ENCODE peak calls at places on chromosome 21, in seven cellular contexts. F is progenitor cell of endocrine pancreas; P is endodermal cell; R is dorsolateral prefrontal cortex; U is CD8-positive, alpha-beta T cell; G is psoas muscle; Z is glutamatergic neuron. B is an unnamed sample.
A peak's percentile ranks its signal among the peaks of the same experiment; 100 is the strongest.

GRCh38 chr21:46191686-46192575 is 7.7 kb upstream of the SPATC1L start:
- DNase-seq in U (no peak), G (peak; percentile 43), Z (no peak), F (no peak), R (no peak), P (peak; percentile 38), B (peak; percentile 73)

GRCh38 chr21:24895885-24896734 is 711.2 kb downstream of the MRPL39 start:
- DNase-seq in Z (no peak), G (no peak), U (no peak), F (no peak), P (peak; percentile 47), R (no peak), B (no peak)

GRCh38 chr21:26433386-26433785 is 139.7 kb downstream of the CYYR1 start:
- DNase-seq in P (no peak), F (no peak), R (no peak), G (no peak), Z (no peak), U (no peak), B (no peak)

GRCh38 chr21:33127154-33127893 is 57.4 kb downstream of the OLIG1 start:
- DNase-seq in G (peak; percentile 80), U (peak; percentile 38), Z (peak; percentile 89), P (peak; percentile 94), F (peak; percentile 62), R (peak; percentile 27), B (no peak)

GRCh38 chr21:33259995-33260394 is 6.2 kb upstream of the IL10RB start:
- DNase-seq in G (no peak), R (no peak), F (no peak), P (peak; percentile 19), Z (no peak), U (no peak), B (peak; percentile 51)

GRCh38 chr21:38448619-38449186 is 49.6 kb downstream of the ERG start:
- DNase-seq in F (no peak), P (peak; percentile 82), Z (no peak), U (no peak), R (no peak), G (no peak), B (no peak)

GRCh38 chr21:38761531-38761930 is 44.2 kb upstream of the ETS2 start:
- DNase-seq in F (no peak), Z (no peak), P (no peak), G (no peak), R (no peak), U (no peak), B (no peak)

GRCh38 chr21:31526040-31526439 is 133.5 kb upstream of the SOD1 start:
- DNase-seq in U (no peak), R (no peak), G (no peak), P (peak; percentile 75), F (no peak), Z (no peak), B (peak; percentile 89)

GRCh38 chr21:42848932-42849758 is 30.2 kb downstream of the WDR4 start:
- DNase-seq in F (no peak), P (no peak), U (no peak), R (no peak), Z (no peak), G (peak; percentile 33), B (no peak)

GRCh38 chr21:40548134-40548533 is 298.8 kb downstream of the DSCAM start:
- DNase-seq in Z (peak; percentile 76), U (no peak), P (peak; percentile 55), F (no peak), G (no peak), R (no peak), B (no peak)

GRCh38 chr21:46114963-46115362 is 17.1 kb downstream of the COL6A2 start:
- DNase-seq in R (no peak), P (no peak), Z (no peak), F (peak; percentile 4), U (no peak), G (peak; percentile 42), B (peak; percentile 68)

GRCh38 chr21:39712976-39713375 is 32.0 kb upstream of the IGSF5 start:
- DNase-seq in F (no peak), P (peak; percentile 74), G (no peak), R (no peak), U (no peak), Z (no peak), B (no peak)

GRCh38 chr21:38917045-38917774 is 111.5 kb downstream of the ETS2 start:
- DNase-seq in U (no peak), G (no peak), Z (no peak), P (peak; percentile 29), F (no peak), R (no peak), B (no peak)

GRCh38 chr21:15514073-15514946 is 215.5 kb upstream of the USP25 start:
- DNase-seq in U (peak; percentile 46), P (no peak), G (no peak), Z (no peak), R (no peak), F (no peak), B (no peak)

GRCh38 chr21:17610862-17611261 is 1.8 kb downstream of the BTG3 start:
- DNase-seq in F (no peak), R (no peak), U (no peak), Z (no peak), P (no peak), G (no peak), B (no peak)

GRCh38 chr21:38830667-38831525 is 25.2 kb downstream of the ETS2 start:
- DNase-seq in Z (no peak), R (no peak), U (no peak), F (no peak), P (no peak), G (no peak), B (peak; percentile 13)

GRCh38 chr21:42747267-42747701 is 93.9 kb downstream of the PDE9A start:
- DNase-seq in P (no peak), G (no peak), F (no peak), Z (no peak), U (no peak), R (no peak), B (no peak)

GRCh38 chr21:21295303-21295702 is 297.1 kb downstream of the NCAM2 start:
- DNase-seq in F (no peak), G (no peak), Z (no peak), R (no peak), P (no peak), U (no peak), B (no peak)

GRCh38 chr21:38768385-38769071 is 37.2 kb upstream of the ETS2 start:
- DNase-seq in G (no peak), U (no peak), Z (no peak), P (no peak), F (no peak), R (no peak), B (no peak)

GRCh38 chr21:42051788-42052187 is 19.3 kb upstream of the UMODL1 start:
- DNase-seq in F (no peak), P (no peak), R (no peak), U (no peak), Z (no peak), G (no peak), B (no peak)

GRCh38 chr21:30194701-30195299 is 21.1 kb downstream of the CLDN8 start:
- DNase-seq in R (no peak), Z (no peak), P (peak; percentile 54), G (no peak), F (no peak), U (no peak), B (no peak)
- TF ChIP-seq CTCF in R (peak; percentile 57), Z (peak; percentile 85), P (peak; percentile 91), G (peak; percentile 7), F (peak; percentile 78), U (no peak), B (peak; percentile 73)

GRCh38 chr21:44761011-44761729 is 40.5 kb downstream of the UBE2G2 start:
- DNase-seq in F (no peak), U (no peak), Z (no peak), G (no peak), R (no peak), P (peak; percentile 87), B (peak; percentile 68)
- TF ChIP-seq CTCF in F (peak; percentile 66), U (peak; percentile 28), Z (peak; percentile 32), G (no peak), R (no peak), P (peak; percentile 87), B (peak; percentile 26)

GRCh38 chr21:36589352-36589971 is 109.5 kb upstream of the SIM2 start:
- DNase-seq in P (peak; percentile 73), Z (no peak), F (no peak), G (peak; percentile 72), U (no peak), R (no peak), B (no peak)
- TF ChIP-seq CTCF in P (peak; percentile 74), Z (peak; percentile 39), F (peak; percentile 33), G (peak; percentile 50), U (no peak), R (peak; percentile 47), B (peak; percentile 56)

GRCh38 chr21:34914239-34914638 is 134.9 kb downstream of the RUNX1 start:
- DNase-seq in P (no peak), U (no peak), Z (no peak), G (no peak), R (no peak), F (no peak), B (no peak)

GRCh38 chr21:34911360-34911759 is 137.7 kb downstream of the RUNX1 start:
- DNase-seq in G (no peak), F (no peak), U (no peak), P (no peak), Z (no peak), R (no peak), B (no peak)

GRCh38 chr21:34910396-34910795 is 138.7 kb downstream of the RUNX1 start:
- DNase-seq in Z (no peak), F (no peak), G (no peak), R (no peak), P (no peak), U (no peak), B (no peak)

GRCh38 chr21:34913786-34914185 is 135.3 kb downstream of the RUNX1 start:
- DNase-seq in P (no peak), G (no peak), Z (no peak), R (no peak), U (no peak), F (no peak), B (no peak)

GRCh38 chr21:34912022-34912933 is 136.8 kb downstream of the RUNX1 start:
- DNase-seq in R (no peak), P (no peak), F (no peak), G (no peak), U (no peak), Z (no peak), B (no peak)
- TF ChIP-seq CTCF in R (no peak), P (peak; percentile 23), F (no peak), G (no peak), U (no peak), Z (no peak), B (peak; percentile 49)

GRCh38 chr21:34640858-34641257 is 25.9 kb upstream of the RCAN1 start:
- DNase-seq in Z (no peak), F (no peak), R (no peak), G (no peak), U (no peak), P (no peak), B (no peak)
- TF ChIP-seq CTCF in Z (no peak), F (no peak), R (no peak), G (no peak), U (no peak), P (no peak), B (no peak)

GRCh38 chr21:44618504-44618903 is 6.6 kb downstream of the KRTAP10-8 start:
- DNase-seq in F (no peak), G (peak; percentile 61), P (peak; percentile 77), U (no peak), Z (no peak), R (no peak), B (peak; percentile 49)
- TF ChIP-seq CTCF in F (peak; percentile 33), G (peak; percentile 17), P (peak; percentile 69), U (no peak), Z (no peak), R (no peak), B (peak; percentile 13)